ENCODE peak calls at places on chromosome 12, in eight cellular contexts. H, P, C, N, T, G, O and W are unnamed samples.

GRCh38 chr12:43038991-43039390 is 449.4 kb upstream of the PRICKLE1 start:
- DNase-seq in H (no peak), P (no peak), C (no peak), N (no peak), T (no peak), G (no peak), O (no peak), W (no peak)

GRCh38 chr12:123388218-123388947 is 4.5 kb downstream of the KMT5A start:
- DNase-seq in H (peak), P (peak), C (peak), N (peak), T (peak), G (peak), O (peak), W (peak)

GRCh38 chr12:43079481-43079880 is 472.5 kb downstream of the ADAMTS20 start:
- DNase-seq in H (no peak), P (no peak), C (no peak), N (no peak), T (no peak), G (no peak), O (no peak), W (no peak)

GRCh38 chr12:19783547-19784444 is 344.5 kb downstream of the AEBP2 start:
- DNase-seq in H (no peak), P (no peak), C (peak), N (no peak), T (no peak), G (no peak), O (no peak), W (no peak)

GRCh38 chr12:2691001-2691339 is 103.8 kb upstream of the FKBP4 start:
- DNase-seq in H (no peak), P (no peak), C (peak), N (no peak), T (no peak), G (no peak), O (no peak), W (peak)

GRCh38 chr12:82873951-82874350 is 187.2 kb downstream of the TMTC2 start:
- DNase-seq in H (no peak), P (no peak), C (no peak), N (no peak), T (no peak), G (no peak), O (no peak), W (no peak)

GRCh38 chr12:321606-322326 is 59.1 kb upstream of the SLC6A13 start:
- DNase-seq in H (no peak), P (no peak), C (no peak), N (no peak), T (no peak), G (no peak), O (peak), W (no peak)

GRCh38 chr12:66139328-66139727 is 8.8 kb upstream of the LLPH start:
- DNase-seq in H (no peak), P (no peak), C (no peak), N (no peak), T (no peak), G (no peak), O (no peak), W (no peak)

GRCh38 chr12:125186471-125187147 is 121.4 kb downstream of the AACS start:
- DNase-seq in H (no peak), P (no peak), C (peak), N (peak), T (no peak), G (no peak), O (no peak), W (no peak)

GRCh38 chr12:70190252-70191010 is 52.8 kb upstream of the CNOT2 start:
- DNase-seq in H (no peak), P (no peak), C (no peak), N (no peak), T (no peak), G (no peak), O (no peak), W (no peak)

GRCh38 chr12:76810690-76811434 is 46.9 kb downstream of the ZDHHC17 start:
- DNase-seq in H (no peak), P (no peak), C (no peak), N (no peak), T (no peak), G (no peak), O (no peak), W (no peak)

GRCh38 chr12:2053675-2054070 is 886 bp downstream of the CACNA1C start:
- DNase-seq in H (no peak), P (peak), C (peak), N (no peak), T (no peak), G (peak), O (no peak), W (no peak)

GRCh38 chr12:66776974-66777373 is 98.1 kb upstream of the GRIP1 start:
- DNase-seq in H (no peak), P (no peak), C (no peak), N (no peak), T (no peak), G (no peak), O (no peak), W (no peak)

DNA sequence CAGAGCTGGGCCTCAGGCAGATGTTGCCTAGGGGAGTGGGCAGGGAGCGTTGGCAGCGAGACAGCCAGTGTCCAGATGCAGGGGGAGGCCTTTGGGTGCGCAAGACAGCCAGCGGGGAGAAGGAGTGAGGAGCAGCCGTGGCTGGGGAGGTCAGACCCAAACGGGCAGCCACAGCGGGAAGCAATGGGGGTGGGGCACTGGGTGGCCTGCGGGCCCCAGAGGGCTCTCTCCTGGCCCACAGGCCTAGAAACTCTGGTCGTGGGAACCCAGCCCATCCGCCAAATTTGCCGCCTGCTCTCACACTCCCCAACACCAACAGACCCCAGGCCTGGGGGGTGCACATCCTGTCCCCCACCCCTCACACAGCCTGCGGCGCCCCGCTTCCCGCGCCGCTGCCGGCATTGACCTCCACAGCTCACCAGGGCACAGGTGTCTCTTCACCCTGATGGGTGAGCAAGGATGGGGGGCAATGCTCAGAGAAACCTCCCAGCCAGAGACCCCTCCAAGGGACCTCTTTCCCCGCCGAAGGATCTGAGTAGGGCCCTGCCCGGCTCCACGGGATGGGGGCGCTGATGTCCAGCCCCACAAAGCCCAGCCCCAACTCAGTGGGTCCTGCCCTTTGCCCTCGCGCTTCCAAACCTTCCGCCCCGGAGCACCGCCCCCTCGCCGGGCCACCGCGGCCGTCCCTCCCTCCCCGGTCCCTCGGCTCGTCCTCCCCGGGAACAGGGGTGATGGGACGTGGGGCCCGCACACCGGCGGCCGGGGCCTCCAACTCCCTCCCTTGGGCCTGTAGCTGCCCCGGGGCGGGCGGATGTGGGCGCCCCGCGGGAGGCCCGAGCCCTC is 781 bp downstream of the HDAC7 start:
- DNase-seq in H (peak), P (peak), C (peak), N (peak), T (peak), G (peak), O (peak), W (peak)
- TF ChIP-seq EP300 in H (no peak), P (no peak), C (no peak), N (no peak), T (no peak), G (no peak), O (no peak), W (no peak)

GRCh38 chr12:72141381-72141780 is 130.8 kb upstream of the TRHDE start:
- DNase-seq in H (no peak), P (no peak), C (no peak), N (peak), T (no peak), G (no peak), O (peak), W (no peak)
- TF ChIP-seq CTCF in H (no peak), P (no peak), C (no peak), N (peak), T (no peak), G (no peak), O (no peak), W (no peak)

DNA sequence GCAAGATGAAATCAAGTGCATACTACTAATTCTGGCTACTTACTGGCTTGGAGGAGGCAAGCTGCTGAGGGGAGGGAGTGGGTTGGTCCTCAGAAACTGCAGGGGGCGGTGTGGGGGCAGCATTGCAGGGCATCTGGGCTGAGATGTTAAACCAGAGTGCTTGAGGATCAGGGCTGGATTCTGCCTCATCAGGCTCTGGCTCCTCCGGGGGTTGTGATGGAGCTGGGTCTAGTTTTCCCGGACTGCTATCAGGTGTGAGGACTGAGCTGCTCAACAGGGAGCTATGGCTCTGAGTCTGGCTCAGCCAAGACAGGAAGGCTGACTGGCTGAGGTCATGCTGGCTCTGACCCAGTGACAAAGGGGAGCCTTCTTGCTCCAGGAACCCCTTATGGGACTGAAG is 28.6 kb downstream of the BAZ2A start:
- DNase-seq in H (no peak), P (no peak), C (no peak), N (peak), T (peak), G (no peak), O (no peak), W (peak)
- TF ChIP-seq EP300 in H (no peak), P (no peak), C (no peak), N (no peak), T (no peak), G (no peak), O (no peak), W (no peak)

GRCh38 chr12:109934026-109934425 is 34.0 kb downstream of the TCHP start:
- DNase-seq in H (no peak), P (peak), C (no peak), N (no peak), T (peak), G (no peak), O (no peak), W (no peak)
- TF ChIP-seq CTCF in H (no peak), P (peak), C (no peak), N (peak), T (peak), G (no peak), O (peak), W (peak)

GRCh38 chr12:57895337-57896138 is 45.8 kb upstream of the ATP23 start:
- DNase-seq in H (no peak), P (no peak), C (no peak), N (no peak), T (no peak), G (no peak), O (no peak), W (no peak)

GRCh38 chr12:57897296-57897974 is 43.9 kb upstream of the ATP23 start:
- DNase-seq in H (no peak), P (no peak), C (no peak), N (no peak), T (no peak), G (no peak), O (no peak), W (no peak)

GRCh38 chr12:57896139-57896436 is 45.3 kb upstream of the ATP23 start:
- DNase-seq in H (no peak), P (peak), C (no peak), N (no peak), T (no peak), G (no peak), O (no peak), W (no peak)

GRCh38 chr12:57898308-57898970 is 42.9 kb upstream of the ATP23 start:
- DNase-seq in H (no peak), P (no peak), C (no peak), N (no peak), T (no peak), G (no peak), O (no peak), W (peak)

GRCh38 chr12:57896437-57897201 is 44.7 kb upstream of the ATP23 start:
- DNase-seq in H (peak), P (peak), C (peak), N (no peak), T (peak), G (peak), O (no peak), W (peak)
- TF ChIP-seq EP300 in H (no peak), P (peak), C (peak), N (no peak), T (no peak), G (peak), O (no peak), W (no peak)

DNA sequence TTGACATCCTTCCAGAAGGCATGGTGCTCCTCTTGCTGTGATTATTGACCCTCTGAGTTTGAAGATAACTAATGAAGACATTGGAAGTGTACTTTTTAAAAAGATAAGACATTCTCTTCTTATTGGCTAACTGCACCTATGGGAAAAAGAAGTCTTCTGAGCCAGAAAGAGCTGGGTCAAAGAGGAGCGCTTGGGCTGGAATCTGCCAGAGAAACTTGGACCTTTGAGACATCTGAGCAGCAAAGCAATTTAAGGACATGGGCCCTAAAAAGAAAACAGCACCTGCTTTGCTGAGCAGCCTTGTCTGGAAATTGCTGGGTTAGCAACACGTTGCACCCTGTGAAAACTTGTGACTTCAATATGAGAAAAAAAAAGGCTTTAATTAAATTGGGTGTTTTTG is 27.8 kb downstream of the IGF1 start:
- DNase-seq in H (no peak), P (no peak), C (no peak), N (no peak), T (no peak), G (no peak), O (no peak), W (no peak)
- TF ChIP-seq CTCF in H (no peak), P (no peak), C (no peak), N (no peak), T (no peak), G (no peak), O (no peak), W (no peak)

GRCh38 chr12:97396989-97397388 is 65.6 kb upstream of the RMST start:
- DNase-seq in H (no peak), P (no peak), C (no peak), N (no peak), T (no peak), G (no peak), O (no peak), W (no peak)
- TF ChIP-seq EP300 in H (no peak), P (no peak), C (no peak), N (no peak), T (no peak), G (no peak), O (no peak), W (no peak)

GRCh38 chr12:132191715-132192553 is 47.7 kb downstream of the NOC4L start:
- DNase-seq in H (no peak), P (no peak), C (peak), N (no peak), T (no peak), G (no peak), O (no peak), W (no peak)

GRCh38 chr12:132196873-132197390 is 52.7 kb downstream of the NOC4L start:
- DNase-seq in H (no peak), P (no peak), C (peak), N (no peak), T (no peak), G (no peak), O (no peak), W (no peak)

GRCh38 chr12:132194556-132194955 is 50.3 kb downstream of the NOC4L start:
- DNase-seq in H (no peak), P (no peak), C (no peak), N (no peak), T (no peak), G (no peak), O (no peak), W (no peak)

GRCh38 chr12:132196038-132196872 is 52.0 kb downstream of the NOC4L start:
- DNase-seq in H (no peak), P (no peak), C (peak), N (no peak), T (no peak), G (no peak), O (no peak), W (no peak)

DNA sequence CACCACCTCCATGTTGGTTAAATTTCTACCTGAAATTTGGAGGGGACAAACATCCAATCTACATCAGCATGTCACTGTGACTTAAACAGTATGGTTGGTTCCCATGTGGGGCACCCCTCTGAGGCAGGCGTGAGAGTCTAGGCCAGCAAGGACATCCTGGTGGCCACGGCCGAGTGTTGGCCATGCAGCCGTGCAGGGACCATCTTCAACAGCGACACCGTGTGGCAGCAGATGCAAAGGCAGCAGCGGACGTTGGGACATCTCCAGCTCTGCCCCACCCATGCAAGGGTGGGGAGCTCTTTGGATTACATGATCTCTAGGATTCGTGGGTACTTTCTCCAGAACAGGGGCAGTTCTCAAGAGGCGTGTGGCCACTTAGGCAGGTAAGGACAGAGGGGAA is 49.8 kb downstream of the NOC4L start:
- DNase-seq in H (no peak), P (no peak), C (peak), N (peak), T (peak), G (no peak), O (no peak), W (no peak)
- TF ChIP-seq CTCF in H (no peak), P (no peak), C (no peak), N (peak), T (peak), G (no peak), O (peak), W (no peak)

GRCh38 chr12:128111951-128112350 is 155.0 kb upstream of the TMEM132C start:
- DNase-seq in H (no peak), P (no peak), C (no peak), N (no peak), T (no peak), G (no peak), O (no peak), W (no peak)

GRCh38 chr12:128111333-128111732 is 155.6 kb upstream of the TMEM132C start:
- DNase-seq in H (no peak), P (no peak), C (no peak), N (no peak), T (no peak), G (no peak), O (no peak), W (no peak)

GRCh38 chr12:128114485-128114884 is 152.5 kb upstream of the TMEM132C start:
- DNase-seq in H (no peak), P (no peak), C (no peak), N (no peak), T (no peak), G (no peak), O (no peak), W (no peak)

GRCh38 chr12:128109636-128110035 is 157.3 kb upstream of the TMEM132C start:
- DNase-seq in H (no peak), P (no peak), C (peak), N (no peak), T (no peak), G (no peak), O (no peak), W (no peak)

GRCh38 chr12:128109236-128109635 is 157.7 kb upstream of the TMEM132C start:
- DNase-seq in H (no peak), P (no peak), C (no peak), N (no peak), T (no peak), G (no peak), O (no peak), W (no peak)
- TF ChIP-seq EP300 in H (no peak), P (no peak), C (no peak), N (no peak), T (no peak), G (no peak), O (no peak), W (no peak)

DNA sequence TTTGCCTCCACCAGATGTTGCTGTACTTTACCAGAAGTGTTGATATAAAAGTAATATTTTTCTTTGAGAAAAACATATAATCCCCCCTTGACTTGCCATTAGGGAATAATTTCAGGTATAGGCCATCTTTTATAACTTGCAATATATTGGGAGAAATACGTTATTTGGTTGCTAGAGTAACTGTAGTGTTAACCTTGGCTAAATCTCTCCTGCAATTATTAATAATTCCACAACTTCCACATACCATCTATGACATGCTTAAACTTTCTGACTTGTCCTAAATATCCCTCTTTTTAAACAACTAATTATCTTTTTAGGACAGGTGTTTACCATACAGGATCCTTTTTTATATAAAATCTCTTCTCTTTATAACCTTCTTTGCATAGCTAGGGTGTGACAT is 1048.2 kb downstream of the SLC16A7 start:
- DNase-seq in H (no peak), P (no peak), C (no peak), N (no peak), T (no peak), G (no peak), O (no peak), W (no peak)
- TF ChIP-seq CTCF in H (no peak), P (no peak), C (no peak), N (no peak), T (no peak), G (no peak), O (no peak), W (no peak)